ENCODE peak calls at places on chromosomes 16 and 17, in six cellular contexts. One of them, this sample, is unnamed.
A peak's percentile ranks its signal among the peaks of the same experiment; 100 is the strongest.

GRCh38 chr17:57477483-57478357 is 221.4 kb downstream of the MSI2 start:
- DNase-seq in GM23248: no peak
- DNase-seq in PC-3: no peak
- DNase-seq in SK-N-SH: no peak
- DNase-seq in neural progenitor cell: no peak
- DNase-seq in MM.1S: no peak
- DNase-seq in this sample: no peak

GRCh38 chr17:63531022-63531965 is 8.1 kb downstream of the KCNH6 start:
- DNase-seq in GM23248: peak; percentile 51
- DNase-seq in SK-N-SH: no peak
- DNase-seq in MM.1S: no peak
- DNase-seq in neural progenitor cell: no peak
- DNase-seq in PC-3: no peak
- DNase-seq in this sample: no peak

GRCh38 chr17:17304521-17304985 is 1.4 kb downstream of the NT5M start:
- DNase-seq in PC-3: no peak
- DNase-seq in MM.1S: peak; percentile 85
- DNase-seq in neural progenitor cell: no peak
- DNase-seq in GM23248: no peak
- DNase-seq in SK-N-SH: no peak
- DNase-seq in this sample: no peak

GRCh38 chr17:67606471-67606870 is 111.3 kb upstream of the NOL11 start:
- DNase-seq in PC-3: peak; percentile 45
- DNase-seq in GM23248: no peak
- DNase-seq in SK-N-SH: peak; percentile 67
- DNase-seq in neural progenitor cell: no peak
- DNase-seq in MM.1S: no peak
- DNase-seq in this sample: no peak

GRCh38 chr16:56774009-56774408 is 44.1 kb downstream of the NUP93 start:
- DNase-seq in neural progenitor cell: no peak
- DNase-seq in PC-3: no peak
- DNase-seq in MM.1S: no peak
- DNase-seq in GM23248: no peak
- DNase-seq in SK-N-SH: no peak
- DNase-seq in this sample: no peak

GRCh38 chr17:62692721-62693431 is 65.4 kb downstream of the MRC2 start:
- DNase-seq in neural progenitor cell: peak; percentile 63
- DNase-seq in MM.1S: no peak
- DNase-seq in SK-N-SH: peak; percentile 82
- DNase-seq in PC-3: peak; percentile 50
- DNase-seq in GM23248: peak; percentile 61
- DNase-seq in this sample: peak; percentile 89

GRCh38 chr17:9959377-9959981 is 54.4 kb upstream of the RCVRN start:
- DNase-seq in MM.1S: no peak
- DNase-seq in PC-3: peak; percentile 53
- DNase-seq in GM23248: peak; percentile 46
- DNase-seq in SK-N-SH: peak; percentile 71
- DNase-seq in neural progenitor cell: peak; percentile 87
- DNase-seq in this sample: peak; percentile 87

GRCh38 chr17:4956493-4957061 is 5.7 kb downstream of the ENO3 start:
- DNase-seq in GM23248: no peak
- DNase-seq in neural progenitor cell: peak; percentile 52
- DNase-seq in MM.1S: peak; percentile 39
- DNase-seq in PC-3: no peak
- DNase-seq in SK-N-SH: no peak
- DNase-seq in this sample: peak; percentile 90

GRCh38 chr17:74877592-74878543 is 5.1 kb upstream of the FDXR start:
- DNase-seq in MM.1S: no peak
- DNase-seq in PC-3: peak; percentile 52
- DNase-seq in SK-N-SH: no peak
- DNase-seq in GM23248: peak; percentile 38
- DNase-seq in neural progenitor cell: no peak
- DNase-seq in this sample: no peak

GRCh38 chr16:84839956-84840355 is 20.2 kb downstream of the CRISPLD2 start:
- DNase-seq in MM.1S: no peak
- DNase-seq in neural progenitor cell: peak; percentile 51
- DNase-seq in PC-3: peak; percentile 50
- DNase-seq in GM23248: peak; percentile 86
- DNase-seq in SK-N-SH: peak; percentile 21
- DNase-seq in this sample: peak; percentile 66

GRCh38 chr16:65410801-65411200 is 288.9 kb upstream of the CDH11 start:
- DNase-seq in SK-N-SH: no peak
- DNase-seq in PC-3: peak; percentile 68
- DNase-seq in neural progenitor cell: no peak
- DNase-seq in MM.1S: no peak
- DNase-seq in GM23248: no peak
- DNase-seq in this sample: no peak

GRCh38 chr17:27403480-27404005 is 52.7 kb upstream of the KSR1 start:
- DNase-seq in neural progenitor cell: no peak
- DNase-seq in PC-3: no peak
- DNase-seq in SK-N-SH: no peak
- DNase-seq in MM.1S: no peak
- DNase-seq in GM23248: no peak
- DNase-seq in this sample: peak; percentile 43

GRCh38 chr17:64503341-64503740 is 2.7 kb downstream of the DDX5 start:
- DNase-seq in MM.1S: no peak
- DNase-seq in GM23248: peak; percentile 30
- DNase-seq in neural progenitor cell: no peak
- DNase-seq in PC-3: no peak
- DNase-seq in SK-N-SH: no peak
- DNase-seq in this sample: no peak

GRCh38 chr16:25033852-25034251 is 18.7 kb upstream of the ARHGAP17 start:
- DNase-seq in GM23248: peak; percentile 71
- DNase-seq in MM.1S: no peak
- DNase-seq in PC-3: no peak
- DNase-seq in neural progenitor cell: no peak
- DNase-seq in SK-N-SH: no peak
- DNase-seq in this sample: no peak

GRCh38 chr16:27402964-27403600 is 1.1 kb downstream of the IL21R start:
- DNase-seq in PC-3: no peak
- DNase-seq in SK-N-SH: no peak
- DNase-seq in GM23248: no peak
- DNase-seq in MM.1S: no peak
- DNase-seq in neural progenitor cell: no peak
- DNase-seq in this sample: no peak

GRCh38 chr17:82793974-82794620 is 42.2 kb downstream of the TBCD start:
- DNase-seq in PC-3: no peak
- DNase-seq in MM.1S: no peak
- DNase-seq in GM23248: peak; percentile 20
- DNase-seq in neural progenitor cell: no peak
- DNase-seq in SK-N-SH: peak; percentile 84
- DNase-seq in this sample: no peak

GRCh38 chr17:80173916-80174315 is 4.1 kb downstream of the CARD14 start:
- DNase-seq in MM.1S: no peak
- DNase-seq in GM23248: no peak
- DNase-seq in PC-3: no peak
- DNase-seq in SK-N-SH: no peak
- DNase-seq in neural progenitor cell: no peak
- DNase-seq in this sample: no peak

GRCh38 chr16:69796285-69797118 is 34.4 kb downstream of the WWP2 start:
- DNase-seq in PC-3: peak; percentile 67
- DNase-seq in neural progenitor cell: peak; percentile 80
- DNase-seq in SK-N-SH: peak; percentile 66
- DNase-seq in MM.1S: peak; percentile 62
- DNase-seq in GM23248: peak; percentile 78
- DNase-seq in this sample: peak; percentile 88

GRCh38 chr16:2826591-2827480 is 3.3 kb upstream of the ZG16B start:
- DNase-seq in PC-3: no peak
- DNase-seq in GM23248: no peak
- DNase-seq in SK-N-SH: no peak
- DNase-seq in MM.1S: no peak
- DNase-seq in neural progenitor cell: no peak
- DNase-seq in this sample: no peak
- TF ChIP-seq EZH2phosphoT487 in PC-3: no peak
- TF ChIP-seq EZH2phosphoT487 in GM23248: no peak
- TF ChIP-seq EZH2phosphoT487 in SK-N-SH: no peak
- TF ChIP-seq EZH2phosphoT487 in MM.1S: no peak
- TF ChIP-seq EZH2phosphoT487 in neural progenitor cell: no peak
- TF ChIP-seq EZH2phosphoT487 in this sample: no peak

DNA sequence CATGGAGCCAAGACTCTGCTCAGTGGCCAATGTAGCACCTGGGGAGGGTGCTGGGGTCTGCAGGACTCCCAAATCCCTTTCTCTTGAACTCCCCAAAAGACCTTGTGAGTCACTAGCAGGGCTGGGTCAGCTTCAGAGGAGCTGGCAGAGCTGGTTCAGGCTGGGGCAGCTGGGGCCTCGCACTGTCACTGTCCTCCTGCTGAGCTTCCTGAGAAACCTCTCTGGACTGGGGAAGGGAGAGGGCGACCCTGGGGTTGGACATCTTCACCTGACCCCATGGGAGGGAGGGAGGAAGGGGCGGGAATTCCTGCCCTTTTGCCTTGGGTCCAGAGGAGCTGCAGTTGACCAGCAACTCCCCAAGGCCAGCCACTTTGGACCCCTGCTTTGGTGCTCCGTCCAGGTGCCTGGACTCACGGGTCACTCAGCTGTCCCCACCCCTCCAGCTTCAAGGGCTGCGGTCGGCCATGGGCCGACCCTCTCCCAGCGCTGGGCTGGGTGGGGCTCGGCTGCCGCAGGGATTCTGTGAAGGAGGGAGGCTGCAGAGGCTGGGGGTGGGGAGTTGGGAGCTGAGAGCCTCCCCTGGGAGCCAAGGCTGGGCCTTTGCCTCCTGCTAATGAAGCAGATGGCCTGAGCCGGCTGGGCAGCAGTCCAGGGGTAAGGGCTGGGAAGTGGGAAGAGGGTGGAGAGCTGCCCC is 9.2 kb downstream of the FMNL1 start:
- DNase-seq in MM.1S: no peak
- DNase-seq in SK-N-SH: peak; percentile 77
- DNase-seq in neural progenitor cell: no peak
- DNase-seq in GM23248: peak; percentile 85
- DNase-seq in PC-3: peak; percentile 66
- DNase-seq in this sample: no peak
- H3F3A ChIP-seq in MM.1S: peaks cover 44% of the 10 kb centered on the region
- H3F3A ChIP-seq in SK-N-SH: peaks cover 2% of the 10 kb centered on the region
- H3F3A ChIP-seq in neural progenitor cell: peaks cover 5% of the 10 kb centered on the region
- H3F3A ChIP-seq in GM23248: peaks cover 3% of the 10 kb centered on the region
- H3F3A ChIP-seq in PC-3: no peaks in the 10 kb centered on the region
- H3F3A ChIP-seq in this sample: peaks cover 2% of the 10 kb centered on the region

GRCh38 chr16:48383877-48384304 is 1.3 kb downstream of the SIAH1 start:
- DNase-seq in neural progenitor cell: no peak
- DNase-seq in SK-N-SH: no peak
- DNase-seq in PC-3: peak; percentile 37
- DNase-seq in MM.1S: peak; percentile 43
- DNase-seq in GM23248: peak; percentile 49
- DNase-seq in this sample: peak; percentile 35
- H3K27ac ChIP-seq in neural progenitor cell: peak overlapping the region; percentile 92
- H3K27ac ChIP-seq in SK-N-SH: peak overlapping the region; percentile 77
- H3K27ac ChIP-seq in PC-3: peak overlapping the region; percentile 29
- H3K27ac ChIP-seq in MM.1S: peak overlapping the region; percentile 41
- H3K27ac ChIP-seq in GM23248: peak overlapping the region; percentile 91
- H3K27ac ChIP-seq in this sample: peak overlapping the region; percentile 94

GRCh38 chr17:20202141-20202574 is 193.0 kb downstream of the SPECC1 start:
- DNase-seq in PC-3: peak; percentile 88
- DNase-seq in GM23248: no peak
- DNase-seq in SK-N-SH: no peak
- DNase-seq in MM.1S: no peak
- DNase-seq in neural progenitor cell: peak; percentile 19
- DNase-seq in this sample: peak; percentile 83

GRCh38 chr17:20206068-20206467 is 196.9 kb downstream of the SPECC1 start:
- DNase-seq in PC-3: peak; percentile 20
- DNase-seq in SK-N-SH: no peak
- DNase-seq in MM.1S: no peak
- DNase-seq in GM23248: peak; percentile 43
- DNase-seq in neural progenitor cell: no peak
- DNase-seq in this sample: no peak

GRCh38 chr17:20205609-20206008 is 196.4 kb downstream of the SPECC1 start:
- DNase-seq in GM23248: no peak
- DNase-seq in neural progenitor cell: no peak
- DNase-seq in MM.1S: no peak
- DNase-seq in PC-3: no peak
- DNase-seq in SK-N-SH: no peak
- DNase-seq in this sample: no peak

GRCh38 chr17:20203021-20203420 is 193.9 kb downstream of the SPECC1 start:
- DNase-seq in neural progenitor cell: no peak
- DNase-seq in MM.1S: no peak
- DNase-seq in PC-3: no peak
- DNase-seq in GM23248: peak; percentile 39
- DNase-seq in SK-N-SH: no peak
- DNase-seq in this sample: no peak

GRCh38 chr17:20203761-20204263 is 194.7 kb downstream of the SPECC1 start:
- DNase-seq in SK-N-SH: no peak
- DNase-seq in neural progenitor cell: peak; percentile 31
- DNase-seq in GM23248: peak; percentile 28
- DNase-seq in MM.1S: no peak
- DNase-seq in PC-3: no peak
- DNase-seq in this sample: no peak
- TF ChIP-seq EZH2phosphoT487 in SK-N-SH: no peak
- TF ChIP-seq EZH2phosphoT487 in neural progenitor cell: no peak
- TF ChIP-seq EZH2phosphoT487 in GM23248: no peak
- TF ChIP-seq EZH2phosphoT487 in MM.1S: no peak
- TF ChIP-seq EZH2phosphoT487 in PC-3: no peak
- TF ChIP-seq EZH2phosphoT487 in this sample: no peak